ENCODE peak calls at places on chromosome 1, in seven cellular contexts. M is NAMALWA; F is H9; A is stimulated activated CD4-positive, alpha-beta T cell treated with anti-CD3 and anti-CD28 coated beads, Interleukin-4, amount 100 ng/mL, for 24 hours; P is mesenchymal stem cell; B is NCI-H1092 treated with DMSO at 0.1 percent for 48 hours; N is iPS-NIHi11. R is an unnamed sample.

GRCh38 chr1:210464519-210465039 is 135.9 kb downstream of the HHAT start:
- DNase-seq in N (no peak), B (peak), M (no peak), A (peak), F (no peak), P (no peak), R (no peak)

GRCh38 chr1:109113787-109114568 is at the start of gene ELAPOR1:
- DNase-seq in F (peak), M (no peak), P (no peak), N (peak), B (peak), A (peak), R (peak)

GRCh38 chr1:64823691-64824476 is 79.0 kb downstream of the RAVER2 start:
- DNase-seq in P (peak), F (peak), A (peak), M (peak), N (peak), B (peak), R (peak)

GRCh38 chr1:97412737-97413136 is 508.1 kb downstream of the DPYD start:
- DNase-seq in F (no peak), M (no peak), N (no peak), A (no peak), B (no peak), P (no peak), R (no peak)

GRCh38 chr1:60133848-60134247 is 60.3 kb upstream of the C1orf87 start:
- DNase-seq in N (no peak), P (peak), F (no peak), B (no peak), A (no peak), M (no peak), R (no peak)

GRCh38 chr1:156641761-156642264 is at the start of gene BCAN:
- DNase-seq in A (no peak), M (no peak), N (peak), B (peak), F (peak), P (peak), R (peak)

GRCh38 chr1:50371749-50372148 is 51.5 kb downstream of the DMRTA2 start:
- DNase-seq in B (no peak), N (no peak), F (peak), M (no peak), P (no peak), A (no peak), R (no peak)

GRCh38 chr1:193471981-193472380 is 285.6 kb upstream of the B3GALT2 start:
- DNase-seq in F (no peak), B (no peak), M (no peak), P (no peak), N (no peak), A (no peak), R (no peak)

GRCh38 chr1:53112861-53113260 is 29.6 kb downstream of the SLC1A7 start:
- DNase-seq in M (no peak), B (no peak), A (no peak), F (no peak), P (peak), N (no peak), R (no peak)

GRCh38 chr1:9624081-9624480 is 27.4 kb upstream of the PIK3CD start:
- DNase-seq in N (no peak), F (no peak), A (no peak), M (no peak), P (no peak), B (no peak), R (no peak)

GRCh38 chr1:225483818-225484656 is 56.2 kb upstream of the LBR start:
- DNase-seq in N (no peak), B (no peak), M (no peak), A (no peak), P (no peak), F (peak), R (no peak)

GRCh38 chr1:110240476-110241210 is 30.5 kb downstream of the KCNC4 start:
- DNase-seq in A (no peak), M (no peak), B (peak), P (no peak), F (no peak), N (no peak), R (no peak)

GRCh38 chr1:19752083-19752696 is 47.5 kb downstream of the TMCO4 start:
- DNase-seq in B (no peak), A (no peak), F (no peak), P (no peak), N (no peak), M (no peak), R (no peak)

GRCh38 chr1:94668528-94668927 is 127.0 kb upstream of the F3 start:
- DNase-seq in M (no peak), N (no peak), B (no peak), A (no peak), F (no peak), P (no peak), R (no peak)

GRCh38 chr1:93221913-93222312 is 41.4 kb downstream of the CCDC18 start:
- DNase-seq in N (no peak), P (peak), B (no peak), M (no peak), A (no peak), F (no peak), R (no peak)

GRCh38 chr1:170071378-170071777 is 3.1 kb downstream of the KIFAP3 start:
- DNase-seq in P (no peak), M (peak), F (no peak), B (no peak), N (no peak), A (no peak), R (no peak)

GRCh38 chr1:44416408-44416807 is 11.4 kb downstream of the RNF220 start:
- DNase-seq in N (no peak), F (no peak), M (no peak), A (no peak), B (no peak), P (no peak), R (no peak)

R was measured in stimulated activated naive CD4-positive, alpha-beta T cell treated with Interleukin-2 at 50 U/mL for 16 hours.